ENCODE peak calls at places on chromosome 22, in four cellular contexts. H, Q, F and C are unnamed samples. For H3K9me3 and H3K36me3, the result is how much of the 10 kb centered on the place peaks cover.

GRCh38 chr22:37749831-37750595 is 53.2 kb downstream of the TRIOBP start:
- DNase-seq in H (no peak), F (no peak), Q (peak), C (no peak)

GRCh38 chr22:37802310-37803194 is 5.2 kb upstream of the GCAT start:
- DNase-seq in F (no peak), Q (peak), H (no peak), C (no peak)

GRCh38 chr22:17366830-17367229 is 2.4 kb upstream of the CECR2 start:
- DNase-seq in Q (no peak), F (no peak), H (no peak), C (peak)

GRCh38 chr22:27786253-27786898 is 15.2 kb downstream of the MN1 start:
- DNase-seq in Q (peak), F (no peak), H (no peak), C (no peak)

GRCh38 chr22:21585389-21585788 is 17.9 kb downstream of the UBE2L3 start:
- DNase-seq in F (no peak), H (no peak), Q (no peak), C (no peak)

GRCh38 chr22:33889748-33890147 is 30.5 kb downstream of the LARGE1 start:
- DNase-seq in F (no peak), Q (no peak), H (no peak), C (no peak)

GRCh38 chr22:23836281-23836680 is 2.5 kb downstream of the DERL3 start:
- DNase-seq in H (no peak), F (no peak), Q (no peak), C (no peak)

GRCh38 chr22:37499006-37499707 is 13.0 kb upstream of the MFNG start:
- DNase-seq in Q (peak), F (no peak), H (no peak), C (no peak)

GRCh38 chr22:37967147-37967546 is 13.6 kb downstream of the POLR2F start:
- DNase-seq in H (no peak), F (no peak), Q (no peak), C (no peak)

GRCh38 chr22:46985507-46985882 is 223.0 kb downstream of the TBC1D22A start:
- DNase-seq in Q (no peak), H (no peak), F (no peak), C (no peak)

GRCh38 chr22:26669060-26669481 is 11.7 kb downstream of the MIAT start:
- DNase-seq in H (peak), F (no peak), Q (no peak), C (no peak)

GRCh38 chr22:29635734-29636357 is 32.4 kb downstream of the NF2 start:
- DNase-seq in F (no peak), Q (peak), H (no peak), C (no peak)

GRCh38 chr22:36817429-36817783 is 571 bp upstream of the PVALB start:
- DNase-seq in F (no peak), Q (no peak), H (no peak), C (no peak)

GRCh38 chr22:27626675-27627443 is 174.7 kb downstream of the MN1 start:
- DNase-seq in H (no peak), F (no peak), Q (no peak), C (no peak)

GRCh38 chr22:17980638-17981051 is 43.7 kb downstream of the MICAL3 start:
- DNase-seq in Q (no peak), F (no peak), H (no peak), C (peak)

GRCh38 chr22:38754247-38755154 is 1.3 kb downstream of the SUN2 start:
- DNase-seq in H (no peak), F (peak), Q (peak), C (peak)

GRCh38 chr22:17198188-17199130 is 20.8 kb downstream of the ADA2 start:
- DNase-seq in Q (peak), F (no peak), H (no peak), C (no peak)

GRCh38 chr22:25966448-25966913 is 202.8 kb upstream of the SEZ6L start:
- DNase-seq in H (no peak), Q (no peak), F (no peak), C (no peak)

GRCh38 chr22:29055192-29055830 is 6.3 kb downstream of the C22orf31 start:
- DNase-seq in F (no peak), Q (no peak), H (no peak), C (no peak)

GRCh38 chr22:48251629-48252028 is 1489.2 kb downstream of the TBC1D22A start:
- DNase-seq in F (no peak), H (no peak), Q (no peak), C (no peak)

GRCh38 chr22:48253136-48253535 is 1490.7 kb downstream of the TBC1D22A start:
- DNase-seq in Q (no peak), F (no peak), H (no peak), C (no peak)

GRCh38 chr22:48250937-48251530 is 1488.6 kb downstream of the TBC1D22A start:
- DNase-seq in Q (no peak), F (no peak), H (no peak), C (no peak)

GRCh38 chr22:48254311-48254873 is 1491.9 kb downstream of the TBC1D22A start:
- DNase-seq in F (no peak), H (no peak), Q (no peak), C (no peak)

DNA sequence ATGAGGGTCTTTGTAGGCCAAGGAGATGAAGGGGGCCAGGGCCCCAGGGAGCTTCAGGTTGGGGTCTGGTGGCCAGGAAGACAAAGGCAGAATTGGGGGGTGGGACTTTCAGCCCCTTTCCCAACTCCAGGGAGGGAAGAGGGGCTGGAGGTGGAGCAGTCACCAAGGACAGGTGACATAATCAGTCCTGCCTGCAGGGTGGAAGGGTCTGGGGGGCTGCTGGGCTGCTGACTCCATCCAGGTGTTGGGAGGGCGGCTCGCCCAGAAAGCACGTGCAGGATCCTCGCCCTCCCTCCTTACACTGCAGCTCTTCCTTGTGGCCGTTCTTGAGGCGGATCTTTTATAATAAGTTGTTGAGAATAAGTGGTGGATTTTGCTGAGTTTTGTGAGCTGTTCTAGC is 1491.1 kb downstream of the TBC1D22A start:
- DNase-seq in H (no peak), F (no peak), Q (no peak), C (no peak)
- H3K9me3 ChIP-seq in H (under half), F (under half), Q (under half), C (under half)

DNA sequence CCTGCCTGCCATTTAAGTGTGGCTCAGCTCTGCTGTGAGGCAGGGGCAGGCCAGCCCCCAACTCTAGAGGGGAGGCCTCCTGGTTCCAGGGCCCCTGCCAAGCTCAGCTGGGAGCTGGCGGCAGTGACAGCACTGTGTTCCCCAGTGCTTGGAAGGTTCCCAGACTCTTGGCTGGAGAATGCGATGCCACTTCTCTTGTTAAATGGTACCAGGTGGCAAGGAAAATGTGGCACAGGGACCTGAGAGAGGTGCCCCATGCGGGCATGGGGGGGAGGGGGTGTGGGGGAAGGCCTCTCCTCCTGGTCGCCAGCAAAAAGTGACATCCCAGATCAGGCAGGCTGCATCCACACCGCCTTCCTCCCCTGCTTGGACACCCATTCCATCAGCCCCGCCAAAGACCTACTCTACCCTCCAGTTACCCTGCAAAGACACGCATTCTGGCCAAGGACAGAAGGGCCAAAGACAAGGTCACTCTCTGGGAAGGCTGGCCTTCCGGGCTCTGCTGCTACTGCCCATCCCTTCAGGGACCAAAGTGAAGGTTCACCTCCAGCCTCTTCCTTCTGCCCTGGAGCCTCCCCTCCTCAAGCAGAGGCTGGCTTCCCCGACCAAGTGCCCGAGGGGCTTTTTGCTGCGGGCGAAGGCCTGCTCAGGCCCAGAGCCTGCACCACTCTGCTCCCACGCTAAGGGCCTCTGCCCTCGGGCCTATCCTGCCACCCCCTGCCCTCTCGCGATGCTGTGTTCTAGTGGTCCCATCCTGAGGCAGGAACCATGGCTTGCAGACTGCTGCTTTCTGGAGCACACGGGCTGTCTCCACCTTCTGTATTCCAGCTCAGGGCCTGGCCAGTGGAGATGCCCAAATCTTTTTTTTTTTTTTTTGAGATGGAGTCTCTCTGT is 8.7 kb upstream of the TNFRSF13C start:
- DNase-seq in H (no peak), Q (no peak), F (no peak), C (no peak)
- H3K36me3 ChIP-seq in H (half or more), Q (under half), F (under half), C (under half)

GRCh38 chr22:40401981-40402406 is 31.6 kb downstream of the SGSM3 start:
- DNase-seq in H (no peak), F (no peak), Q (no peak), C (no peak)

GRCh38 chr22:40401532-40401931 is 31.1 kb downstream of the SGSM3 start:
- DNase-seq in F (no peak), Q (no peak), H (no peak), C (no peak)

GRCh38 chr22:40397436-40397835 is 27.0 kb downstream of the SGSM3 start:
- DNase-seq in H (no peak), F (no peak), Q (peak), C (no peak)

GRCh38 chr22:40400173-40400572 is 29.8 kb downstream of the SGSM3 start:
- DNase-seq in Q (no peak), F (no peak), H (no peak), C (no peak)

DNA sequence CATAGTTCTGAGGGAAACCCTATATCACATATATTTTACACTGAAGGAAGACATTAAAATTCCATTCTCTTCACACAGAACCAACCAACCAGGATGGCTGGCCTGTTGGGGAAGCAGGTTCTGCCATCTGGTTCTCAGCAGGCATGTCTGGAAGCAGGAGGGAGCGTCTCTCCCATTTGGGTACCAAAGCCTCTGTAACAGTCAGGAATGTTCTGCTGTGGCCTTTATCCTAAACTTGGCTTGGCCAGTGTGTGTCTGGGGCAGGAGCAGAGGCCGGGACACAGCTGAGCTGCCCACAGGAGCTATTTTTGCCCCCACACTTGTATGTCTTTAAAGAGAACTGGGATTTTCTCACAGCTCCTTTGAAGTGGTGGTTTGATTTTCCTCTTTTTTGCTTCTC is 29.3 kb downstream of the SGSM3 start:
- DNase-seq in F (no peak), Q (no peak), H (no peak), C (no peak)
- H3K27ac ChIP-seq in F (no peak), Q (no peak), H (no peak), C (peak)

GRCh38 chr22:11616811-11617210 is 3911.2 kb upstream of the OR11H1 start:
- DNase-seq in H (no peak), F (no peak), Q (no peak), C (no peak)
- H3K9me3 ChIP-seq in H (under half), F (under half), Q (under half), C (under half)